ENCODE peak calls at places on chromosomes 13 and 19, in seven cellular contexts. U is osteoblast; Q is lung; J is CD8-positive, alpha-beta T cell; T is heart right ventricle; E is fibroblast of lung; Z is SK-N-SH. L is an unnamed sample.

GRCh38 chr19:45245334-45245787 is at the start of gene EXOC3L2:
- DNase-seq in E (no peak), Q (no peak), U (peak; percentile 60), Z (no peak), T (peak; percentile 49), J (no peak), L (no peak)

GRCh38 chr19:8163781-8164180 is 14.4 kb upstream of the FBN3 start:
- DNase-seq in E (peak; percentile 73), J (no peak), Q (no peak), T (no peak), U (no peak), Z (no peak), L (no peak)

GRCh38 chr13:42990147-42990990 is 1.7 kb downstream of the EPSTI1 start:
- DNase-seq in J (no peak), T (no peak), Z (peak; percentile 38), E (peak; percentile 57), Q (no peak), U (no peak), L (no peak)

GRCh38 chr13:86960876-86961275 is 710.3 kb upstream of the SLITRK5 start:
- DNase-seq in E (peak; percentile 73), T (no peak), Q (no peak), U (no peak), J (no peak), Z (no peak), L (no peak)

GRCh38 chr19:29587518-29587986 is 18.5 kb upstream of the POP4 start:
- DNase-seq in J (peak; percentile 50), E (no peak), Q (no peak), U (no peak), Z (no peak), T (no peak), L (no peak)

GRCh38 chr13:84445776-84446175 is 563.5 kb upstream of the SLITRK1 start:
- DNase-seq in J (no peak), Q (no peak), U (peak; percentile 85), T (no peak), E (no peak), Z (no peak), L (no peak)

GRCh38 chr13:113777311-113778260 is 18.6 kb downstream of the TMEM255B start:
- DNase-seq in Z (no peak), Q (no peak), U (peak; percentile 86), J (no peak), T (no peak), E (peak; percentile 29), L (peak; percentile 68)

GRCh38 chr13:95426631-95427030 is 125.4 kb upstream of the ABCC4 start:
- DNase-seq in J (no peak), Q (no peak), Z (no peak), U (no peak), E (no peak), T (no peak), L (no peak)

GRCh38 chr19:29942404-29943261 is 594 bp downstream of the URI1 start:
- DNase-seq in T (peak; percentile 72), Q (peak; percentile 49), E (peak; percentile 28), Z (peak; percentile 89), J (peak; percentile 63), U (peak; percentile 96), L (peak; percentile 74)

GRCh38 chr13:52127783-52128702 is 830 bp downstream of the NEK5 start:
- DNase-seq in Q (peak; percentile 55), E (peak; percentile 67), J (peak; percentile 35), T (peak; percentile 16), U (peak; percentile 94), Z (peak; percentile 84), L (peak; percentile 87)

GRCh38 chr13:98307392-98307743 is 130.3 kb upstream of the RNF113B start:
- DNase-seq in Z (no peak), T (no peak), J (no peak), U (no peak), E (no peak), Q (no peak), L (no peak)

GRCh38 chr13:100508996-100509395 is 79.6 kb downstream of the GGACT start:
- DNase-seq in Z (no peak), E (no peak), U (no peak), T (no peak), Q (no peak), J (no peak), L (no peak)

GRCh38 chr13:34900288-34900739 is 41.8 kb upstream of the NBEA start:
- DNase-seq in E (no peak), Z (no peak), J (no peak), T (no peak), Q (no peak), U (no peak), L (no peak)

GRCh38 chr13:93736111-93736510 is 509.5 kb downstream of the GPC6 start:
- DNase-seq in T (no peak), J (no peak), Z (no peak), U (peak; percentile 77), E (peak; percentile 65), Q (no peak), L (no peak)

GRCh38 chr13:93744033-93744432 is 517.4 kb downstream of the GPC6 start:
- DNase-seq in E (no peak), J (no peak), Q (no peak), U (no peak), Z (no peak), T (no peak), L (no peak)

GRCh38 chr13:93736909-93737308 is 510.3 kb downstream of the GPC6 start:
- DNase-seq in U (no peak), J (no peak), Q (no peak), Z (no peak), T (no peak), E (no peak), L (no peak)

GRCh38 chr13:93744886-93745285 is 518.3 kb downstream of the GPC6 start:
- DNase-seq in E (no peak), T (no peak), Z (no peak), Q (no peak), J (no peak), U (no peak), L (no peak)

GRCh38 chr13:93740334-93740733 is 513.7 kb downstream of the GPC6 start:
- DNase-seq in J (no peak), E (no peak), T (no peak), U (no peak), Z (peak; percentile 16), Q (no peak), L (no peak)
- H3K4me1 ChIP-seq in J (no peaks in the 10 kb centered on the region), E (no peaks in the 10 kb centered on the region), T (no peaks in the 10 kb centered on the region), U (peaks cover 7% of the 10 kb centered on the region), Z (no peaks in the 10 kb centered on the region), Q (no peaks in the 10 kb centered on the region), L (no peaks in the 10 kb centered on the region)

GRCh38 chr13:22107549-22107948 is 436.7 kb downstream of the FGF9 start:
- DNase-seq in U (no peak), J (no peak), E (no peak), Q (no peak), Z (no peak), T (no peak), L (no peak)

GRCh38 chr13:22103628-22104027 is 432.8 kb downstream of the FGF9 start:
- DNase-seq in J (no peak), Q (no peak), Z (no peak), T (no peak), U (no peak), E (no peak), L (no peak)

GRCh38 chr13:22103046-22103445 is 432.2 kb downstream of the FGF9 start:
- DNase-seq in U (no peak), Z (no peak), Q (no peak), E (no peak), T (no peak), J (no peak), L (peak; percentile 14)

GRCh38 chr13:22106058-22106457 is 435.2 kb downstream of the FGF9 start:
- DNase-seq in J (no peak), Z (no peak), T (no peak), E (no peak), U (no peak), Q (no peak), L (no peak)

GRCh38 chr13:22102237-22102636 is 431.4 kb downstream of the FGF9 start:
- DNase-seq in E (no peak), J (no peak), Z (no peak), T (no peak), U (no peak), Q (no peak), L (no peak)
- TF ChIP-seq CTCF in E (no peak), J (no peak), Z (no peak), T (no peak), U (no peak), Q (no peak), L (no peak)

GRCh38 chr13:30381049-30381448 is 41.2 kb upstream of the UBE2L5 start:
- DNase-seq in U (no peak), J (no peak), T (no peak), E (no peak), Z (no peak), Q (no peak), L (no peak)

GRCh38 chr13:30373727-30374126 is 48.6 kb upstream of the UBE2L5 start:
- DNase-seq in U (no peak), Q (no peak), E (no peak), Z (no peak), J (no peak), T (no peak), L (no peak)

GRCh38 chr13:30376426-30377311 is 45.6 kb upstream of the UBE2L5 start:
- DNase-seq in U (no peak), E (no peak), Z (no peak), Q (peak; percentile 74), T (no peak), J (peak; percentile 61), L (no peak)

GRCh38 chr13:30375436-30375835 is 46.9 kb upstream of the UBE2L5 start:
- DNase-seq in E (no peak), J (no peak), U (no peak), Z (no peak), Q (no peak), T (no peak), L (no peak)

DNA sequence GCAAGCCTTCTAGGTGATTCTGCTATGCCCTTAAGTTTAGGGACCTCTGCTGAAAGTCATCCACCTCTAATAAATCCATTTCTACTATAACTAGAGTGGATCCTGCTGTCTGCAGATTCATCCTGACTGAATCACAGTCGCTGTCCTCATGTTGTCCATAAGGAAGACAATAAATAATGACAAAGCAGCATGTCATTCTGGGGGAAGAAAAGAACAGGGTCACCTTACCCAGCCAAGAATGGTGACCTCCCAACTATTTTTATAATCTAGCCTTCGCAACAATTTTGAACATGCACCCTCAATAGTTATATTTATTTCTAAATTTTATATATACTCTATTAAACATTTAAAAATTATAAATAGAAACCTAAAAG is 45.0 kb upstream of the UBE2L5 start:
- DNase-seq in Z (no peak), T (no peak), J (no peak), U (no peak), Q (no peak), E (no peak), L (no peak)
- H3K4me1 ChIP-seq in Z (no peaks in the 10 kb centered on the region), T (no peaks in the 10 kb centered on the region), J (peaks cover 70% of the 10 kb centered on the region), U (no peaks in the 10 kb centered on the region), Q (peaks cover 2% of the 10 kb centered on the region), E (no peaks in the 10 kb centered on the region), L (peaks cover under 1% of the 10 kb centered on the region)

GRCh38 chr13:59901191-59901590 is 262.5 kb downstream of the DIAPH3 start:
- DNase-seq in Q (no peak), U (no peak), E (no peak), Z (no peak), J (no peak), T (no peak), L (no peak)

DNA sequence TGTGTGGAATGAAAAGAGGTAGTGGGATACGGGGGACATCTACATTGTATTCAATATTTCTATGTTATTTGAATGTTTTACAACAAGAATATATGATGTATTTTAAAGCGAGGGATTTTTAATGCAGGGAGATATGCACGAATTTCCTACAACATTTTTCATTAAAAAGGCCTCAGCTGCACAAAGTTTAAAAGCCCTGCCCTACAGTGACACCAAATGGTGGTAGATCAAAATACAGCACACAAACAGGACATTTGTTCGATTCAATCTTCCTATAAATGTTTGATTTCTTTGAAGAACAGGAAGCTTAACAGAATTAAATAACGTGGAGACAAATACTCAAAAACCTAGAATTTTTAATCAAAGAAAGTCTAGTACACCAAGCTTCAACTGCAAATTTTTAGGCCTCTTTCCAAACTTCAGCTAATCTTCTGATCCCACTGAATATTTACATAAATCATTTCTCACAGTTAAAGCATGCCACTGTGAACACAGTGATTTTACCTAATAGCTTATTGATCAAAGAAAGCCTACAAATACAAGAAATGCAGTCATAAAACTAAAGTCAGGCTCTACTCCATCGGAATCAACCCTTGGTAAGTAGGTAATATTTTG is 257.2 kb downstream of the DIAPH3 start:
- DNase-seq in Q (no peak), Z (peak; percentile 27), U (peak; percentile 52), T (no peak), E (peak; percentile 76), J (no peak), L (peak; percentile 30)
- TF ChIP-seq CTCF in Q (peak; percentile 6), Z (peak; percentile 82), U (peak; percentile 69), T (peak; percentile 60), E (peak; percentile 65), J (no peak), L (peak; percentile 66)

L was measured in Caco-2.